ENCODE peak calls at places on chromosomes 7 and 10, in ten cellular contexts. T is activated CD4-positive, alpha-beta T cell treated with anti-CD3 and anti-CD28 coated beads, Interleukin-2, amount 10 ng/mL, durations not matched to agents 7 days and 5 days; P is amniotic stem cell; R is HuH-7.5; E is testis; A is cardiac fibroblast; D is erythroblast; M is NCI-H1694; O is hippocampal formation; W is T1000. C is an unnamed sample.

GRCh38 chr10:76255241-76255640 is 823.8 kb downstream of the LRMDA start:
- DNase-seq in R (no peak), E (no peak), P (no peak), W (no peak), A (no peak), D (no peak), O (no peak), T (no peak), M (no peak), C (no peak)

GRCh38 chr10:28631896-28632596 is 45.3 kb upstream of the BAMBI start:
- DNase-seq in D (no peak), O (no peak), A (no peak), M (no peak), T (no peak), W (peak), R (no peak), P (no peak), E (no peak), C (no peak)

GRCh38 chr7:157306836-157307533 is 29.8 kb upstream of the DNAJB6 start:
- DNase-seq in A (no peak), T (no peak), E (peak), W (no peak), M (no peak), O (no peak), D (no peak), R (no peak), P (no peak), C (no peak)

GRCh38 chr10:113953505-113954272 is 90.0 kb upstream of the ADRB1 start:
- DNase-seq in E (no peak), D (no peak), W (no peak), P (no peak), A (no peak), O (no peak), R (no peak), M (no peak), T (no peak), C (no peak)

GRCh38 chr7:149147730-149148653 is 739 bp downstream of the ZNF398 start:
- DNase-seq in P (peak), M (no peak), R (peak), A (peak), W (peak), E (peak), D (peak), O (peak), T (peak), C (peak)

GRCh38 chr7:36606442-36607205 is 117.7 kb downstream of the AOAH start:
- DNase-seq in M (peak), D (no peak), R (no peak), P (no peak), A (no peak), T (no peak), E (no peak), O (no peak), W (no peak), C (peak)

GRCh38 chr7:131072505-131073091 is 255.1 kb upstream of the MKLN1 start:
- DNase-seq in T (no peak), M (no peak), R (no peak), D (no peak), W (no peak), A (peak), P (no peak), E (no peak), O (no peak), C (no peak)

GRCh38 chr10:45515630-45516029 is 141.6 kb downstream of the ALOX5 start:
- DNase-seq in E (no peak), A (no peak), O (no peak), T (no peak), P (no peak), R (no peak), M (no peak), D (no peak), W (no peak), C (no peak)

GRCh38 chr10:125414998-125415397 is 254.6 kb upstream of the CTBP2 start:
- DNase-seq in E (no peak), W (no peak), P (no peak), A (no peak), D (no peak), R (no peak), O (no peak), M (no peak), T (no peak), C (no peak)

GRCh38 chr10:88920198-88920597 is 32.4 kb downstream of the ACTA2 start:
- DNase-seq in M (no peak), T (no peak), O (no peak), A (peak), W (no peak), P (no peak), D (no peak), R (no peak), E (no peak), C (no peak)

GRCh38 chr10:70578371-70578947 is 24.1 kb downstream of the PRF1 start:
- DNase-seq in O (no peak), P (no peak), M (no peak), T (peak), W (no peak), A (peak), E (no peak), D (no peak), R (no peak), C (no peak)

GRCh38 chr10:80187465-80188409 is 17.6 kb downstream of the ANXA11 start:
- DNase-seq in T (peak), A (no peak), R (no peak), O (no peak), E (no peak), P (no peak), M (no peak), W (no peak), D (peak), C (no peak)

GRCh38 chr10:132111871-132112341 is 46.2 kb downstream of the JAKMIP3 start:
- DNase-seq in O (no peak), P (no peak), T (no peak), W (no peak), M (no peak), E (no peak), D (no peak), R (no peak), A (no peak), C (no peak)

GRCh38 chr10:34814228-34815173 is 595 bp downstream of the PARD3 start:
- DNase-seq in W (no peak), O (peak), A (peak), R (peak), D (peak), P (no peak), T (no peak), M (no peak), E (peak), C (no peak)

GRCh38 chr7:117688126-117688525 is 185.1 kb downstream of the CTTNBP2 start:
- DNase-seq in M (no peak), E (no peak), O (no peak), D (no peak), A (no peak), R (no peak), P (no peak), W (no peak), T (no peak), C (no peak)

GRCh38 chr10:58438986-58439385 is 53.8 kb downstream of the TFAM start:
- DNase-seq in A (no peak), R (no peak), W (no peak), O (no peak), E (no peak), M (no peak), D (no peak), T (no peak), P (no peak), C (no peak)

GRCh38 chr10:69232252-69232651 is 12.1 kb downstream of the HKDC1 start:
- DNase-seq in R (no peak), E (no peak), A (peak), P (no peak), D (no peak), W (peak), M (no peak), O (no peak), T (no peak), C (no peak)

GRCh38 chr10:119509909-119510451 is 32.5 kb downstream of the RGS10 start:
- DNase-seq in E (no peak), P (no peak), D (no peak), W (no peak), R (no peak), A (no peak), M (no peak), O (no peak), T (no peak), C (no peak)

GRCh38 chr7:95476904-95477594 is 8.7 kb upstream of the ASB4 start:
- DNase-seq in R (peak), M (peak), W (peak), D (peak), T (peak), P (peak), E (peak), A (peak), O (peak), C (peak)